ENCODE peak calls at places on chromosomes 16 and 17, in four cellular contexts. G, Y, Z and I are unnamed samples.

GRCh38 chr17:61483778-61484116 is 31.5 kb downstream of the TBX4 start:
- DNase-seq in G (no peak), Y (no peak), Z (no peak), I (no peak)

GRCh38 chr16:3175157-3176153 is 12.5 kb upstream of the OR1F1 start:
- DNase-seq in G (no peak), Y (no peak), Z (peak; percentile 74), I (no peak)

GRCh38 chr16:72783716-72784320 is 264.1 kb downstream of the ZFHX3 start:
- DNase-seq in G (peak; percentile 28), Y (peak; percentile 37), Z (no peak), I (peak; percentile 20)

GRCh38 chr17:17724307-17724921 is 43.2 kb downstream of the RAI1 start:
- DNase-seq in G (peak; percentile 49), Y (peak; percentile 51), Z (peak; percentile 74), I (peak; percentile 58)

GRCh38 chr17:40348562-40349476 is 15.7 kb downstream of the GJD3 start:
- DNase-seq in G (no peak), Y (no peak), Z (no peak), I (no peak)

GRCh38 chr17:66522591-66523272 is 220.3 kb downstream of the PRKCA start:
- DNase-seq in G (no peak), Y (no peak), Z (no peak), I (no peak)

GRCh38 chr16:24088767-24089166 is 167.4 kb upstream of the CACNG3 start:
- DNase-seq in G (no peak), Y (peak; percentile 13), Z (no peak), I (no peak)

GRCh38 chr17:38869647-38870258 is at the start of gene LASP1:
- DNase-seq in G (peak; percentile 86), Y (peak; percentile 96), Z (peak; percentile 95), I (peak; percentile 82)

GRCh38 chr16:7921360-7921759 is 588.7 kb downstream of the RBFOX1 start:
- DNase-seq in G (no peak), Y (peak; percentile 48), Z (no peak), I (no peak)

GRCh38 chr16:63038563-63039131 is 1002.4 kb upstream of the CDH8 start:
- DNase-seq in G (no peak), Y (no peak), Z (no peak), I (no peak)

GRCh38 chr17:48187867-48188608 is 80.5 kb downstream of the SNX11 start:
- DNase-seq in G (no peak), Y (no peak), Z (no peak), I (no peak)

GRCh38 chr17:5941258-5941657 is 128.9 kb upstream of the WSCD1 start:
- DNase-seq in G (no peak), Y (no peak), Z (no peak), I (no peak)

GRCh38 chr17:80104321-80104955 is 3.1 kb downstream of the GAA start:
- DNase-seq in G (no peak), Y (no peak), Z (no peak), I (peak; percentile 21)

GRCh38 chr16:58829096-58829495 is 95.0 kb upstream of the GOT2 start:
- DNase-seq in G (no peak), Y (no peak), Z (no peak), I (no peak)

GRCh38 chr17:38598536-38598935 is 7.2 kb downstream of the SRCIN1 start:
- DNase-seq in G (peak; percentile 57), Y (peak; percentile 73), Z (peak; percentile 54), I (peak; percentile 56)

GRCh38 chr16:85171004-85171808 is 58.9 kb upstream of the CIBAR2 start:
- DNase-seq in G (peak; percentile 18), Y (no peak), Z (no peak), I (no peak)

DNA sequence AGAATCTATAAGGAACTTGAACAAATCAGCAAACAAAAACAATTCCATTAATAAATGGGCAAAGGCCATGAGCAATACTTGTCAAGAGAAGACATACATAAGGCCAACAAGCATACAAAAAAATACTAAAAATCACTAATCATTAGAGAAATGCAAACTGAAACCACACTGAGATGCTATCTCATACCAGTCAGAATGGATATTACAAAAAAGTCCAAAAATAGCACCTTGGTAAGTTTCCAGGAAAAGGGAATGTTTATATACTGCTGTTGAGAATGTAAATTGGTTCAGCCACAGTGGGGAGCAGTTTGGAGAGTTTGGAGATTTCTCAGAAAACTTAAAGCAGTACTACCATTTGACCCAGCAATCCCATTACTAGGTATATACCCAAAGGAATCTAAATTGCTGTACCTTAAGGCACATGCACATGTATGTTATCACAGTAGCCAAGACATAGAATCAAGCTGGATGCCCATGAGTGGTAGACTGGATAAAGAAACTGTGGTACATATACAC is 467.7 kb downstream of the CDH11 start:
- DNase-seq in G (peak; percentile 51), Y (no peak), Z (no peak), I (peak; percentile 24)
- TF ChIP-seq CTCF in G (no peak), Y (no peak), Z (no peak), I (no peak)

DNA sequence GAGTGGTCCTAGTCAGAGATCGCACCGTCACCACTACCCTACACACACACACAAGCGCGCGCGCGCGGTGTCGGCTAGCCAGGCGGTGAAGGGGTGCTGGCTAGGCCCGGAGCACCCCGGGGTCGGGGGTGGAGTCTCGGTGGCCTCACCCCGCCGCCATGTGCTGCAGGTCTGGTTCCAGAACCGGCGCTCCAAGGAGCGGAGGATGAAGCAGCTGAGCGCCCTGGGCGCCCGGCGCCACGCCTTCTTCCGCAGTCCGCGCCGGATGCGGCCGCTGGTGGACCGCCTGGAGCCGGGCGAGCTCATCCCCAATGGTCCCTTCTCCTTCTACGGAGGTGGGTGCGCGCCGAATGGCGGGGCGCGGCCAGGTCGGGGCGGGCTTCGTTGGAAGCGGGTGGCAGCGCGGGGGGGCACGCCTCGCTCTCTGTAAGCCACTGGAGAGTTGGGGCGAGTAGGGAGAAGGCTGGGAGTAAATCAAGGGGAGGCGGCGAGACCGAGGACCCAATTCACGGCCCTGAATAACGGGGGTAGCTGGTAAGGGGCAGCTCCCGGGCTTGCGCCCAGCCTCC is 4.8 kb downstream of the LHX1 start:
- DNase-seq in G (no peak), Y (no peak), Z (no peak), I (no peak)
- H3K4me3 ChIP-seq in G (no peak overlapping the region), Y (no peak overlapping the region), Z (no peak overlapping the region), I (no peak overlapping the region)

GRCh38 chr17:64016974-64017373 is 3.5 kb downstream of the ICAM2 start:
- DNase-seq in G (no peak), Y (no peak), Z (no peak), I (no peak)

GRCh38 chr17:64016248-64016784 is 4.1 kb downstream of the ICAM2 start:
- DNase-seq in G (no peak), Y (no peak), Z (no peak), I (no peak)

GRCh38 chr17:64019486-64020067 is 856 bp downstream of the ICAM2 start:
- DNase-seq in G (no peak), Y (no peak), Z (no peak), I (no peak)

GRCh38 chr17:64015447-64015846 is 5.0 kb downstream of the ICAM2 start:
- DNase-seq in G (no peak), Y (no peak), Z (no peak), I (no peak)

GRCh38 chr17:64017381-64017980 is 3.0 kb downstream of the ICAM2 start:
- DNase-seq in G (no peak), Y (no peak), Z (no peak), I (no peak)
- TF ChIP-seq CTCF in G (peak; percentile 38), Y (no peak), Z (peak; percentile 25), I (peak; percentile 39)

GRCh38 chr17:83082435-83082834 is 3.0 kb downstream of the METRNL start:
- DNase-seq in G (no peak), Y (no peak), Z (no peak), I (peak; percentile 39)
- H3K4me3 ChIP-seq in G (peak overlapping the region; percentile 81), Y (no peak overlapping the region), Z (no peak overlapping the region), I (peak overlapping the region; percentile 82)

DNA sequence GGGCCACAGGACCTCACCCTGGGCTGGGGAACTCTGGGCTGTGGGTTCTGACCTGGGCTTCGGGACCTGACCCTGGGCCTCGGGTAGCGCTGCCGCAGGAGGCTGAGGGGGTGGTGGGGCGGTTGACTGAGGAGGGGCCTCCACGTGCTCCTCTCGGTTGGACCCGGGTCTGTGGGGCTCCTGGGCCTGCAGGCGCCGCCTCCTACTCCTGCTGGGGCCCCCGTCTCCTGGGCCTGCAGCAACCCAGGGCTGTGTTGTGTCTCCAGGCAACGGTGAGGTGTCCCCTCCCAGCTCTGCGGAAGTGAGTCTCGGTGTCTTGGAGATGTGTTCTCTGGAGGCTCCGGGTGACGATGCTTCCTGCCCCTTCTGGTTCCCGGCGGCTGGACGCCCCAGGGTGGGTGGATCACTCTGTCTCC is 41.5 kb upstream of the GNG13 start:
- DNase-seq in G (no peak), Y (no peak), Z (no peak), I (no peak)
- TF ChIP-seq CTCF in G (no peak), Y (no peak), Z (no peak), I (no peak)

DNA sequence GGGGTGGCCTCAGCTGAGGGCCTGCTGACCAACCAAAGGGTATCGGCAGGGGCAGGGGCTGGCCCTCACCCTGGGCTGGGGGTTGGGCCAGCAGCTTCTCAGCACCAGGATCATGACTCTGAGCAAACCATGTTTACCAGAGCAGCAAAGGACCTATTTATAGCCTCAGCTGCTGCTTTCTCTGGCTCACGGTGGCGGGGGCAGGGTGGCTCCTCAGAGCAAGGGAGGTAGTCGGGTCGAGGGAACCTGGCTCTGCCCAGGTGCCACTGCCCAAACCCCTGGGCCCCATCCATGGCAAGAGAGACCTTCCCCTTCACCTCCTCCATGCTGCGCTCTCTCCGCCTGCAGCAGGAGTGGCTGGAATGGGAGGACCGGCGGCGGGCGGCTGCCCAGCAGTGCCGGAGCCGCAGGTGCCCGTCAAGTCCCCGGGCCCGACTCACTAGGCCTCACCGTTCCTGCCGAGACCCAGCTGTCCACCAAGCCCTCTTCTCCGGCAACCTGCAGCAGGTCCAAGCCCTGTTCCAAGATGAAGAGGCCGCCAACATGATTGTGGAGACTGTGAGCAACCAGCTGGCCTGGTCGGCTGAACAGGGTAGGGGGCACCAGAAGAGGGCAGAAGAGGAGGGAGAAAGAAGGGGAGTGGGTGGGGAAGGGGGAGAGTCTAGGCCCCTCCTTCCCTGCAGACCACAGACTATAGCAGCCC is at the start of gene ASB16:
- DNase-seq in G (peak; percentile 33), Y (peak; percentile 67), Z (no peak), I (peak; percentile 35)
- H3K4me3 ChIP-seq in G (peak within 1 kb of the TSS; percentile 50), Y (no peak within 1 kb of the TSS), Z (no peak within 1 kb of the TSS), I (no peak within 1 kb of the TSS)

GRCh38 chr17:28615260-28615940 is 1.4 kb upstream of the RSKR start:
- DNase-seq in G (no peak), Y (no peak), Z (no peak), I (no peak)
- TF ChIP-seq CTCF in G (no peak), Y (no peak), Z (no peak), I (no peak)